ENCODE peak calls at places on chromosome 19, in eight cellular contexts. F is pancreas, W is HT-29, B is NCI-H2081, Z is ascending aorta, I is natural killer cell, D is AG09319, Y is omental fat pad. J is an unnamed sample.

GRCh38 chr19:5293607-5294089 is 47.0 kb downstream of the PTPRS start:
- DNase-seq in F (peak), W (no peak), B (no peak), Z (no peak), I (no peak), D (peak), Y (no peak), J (no peak)

GRCh38 chr19:7533925-7534480 is 1.5 kb upstream of the PNPLA6 start:
- DNase-seq in F (peak), W (peak), B (peak), Z (peak), I (peak), D (peak), Y (no peak), J (peak)

GRCh38 chr19:55152017-55152416 is 3.0 kb upstream of the TNNT1 start:
- DNase-seq in F (no peak), W (peak), B (peak), Z (no peak), I (no peak), D (no peak), Y (no peak), J (no peak)

GRCh38 chr19:16319466-16319865 is 5.2 kb upstream of the KLF2 start:
- DNase-seq in F (no peak), W (no peak), B (no peak), Z (no peak), I (no peak), D (no peak), Y (no peak), J (no peak)

GRCh38 chr19:46784262-46785053 is 3.9 kb downstream of the SLC1A5 start:
- DNase-seq in F (peak), W (peak), B (peak), Z (peak), I (peak), D (peak), Y (peak), J (peak)

GRCh38 chr19:14556662-14557188 is 15.1 kb downstream of the NDUFB7 start:
- DNase-seq in F (peak), W (peak), B (peak), Z (peak), I (peak), D (peak), Y (peak), J (peak)

GRCh38 chr19:42589792-42590191 is 4.9 kb downstream of the CEACAM8 start:
- DNase-seq in F (no peak), W (no peak), B (no peak), Z (no peak), I (no peak), D (no peak), Y (no peak), J (no peak)

GRCh38 chr19:7177926-7178325 is 108.4 kb downstream of the ZNF557 start:
- DNase-seq in F (no peak), W (no peak), B (no peak), Z (no peak), I (no peak), D (no peak), Y (no peak), J (no peak)

GRCh38 chr19:6730153-6730804 is 7.1 kb downstream of the GPR108 start:
- DNase-seq in F (peak), W (peak), B (no peak), Z (peak), I (no peak), D (no peak), Y (peak), J (no peak)

GRCh38 chr19:47407417-47407774 is 11.9 kb downstream of the MEIS3 start:
- DNase-seq in F (no peak), W (no peak), B (no peak), Z (no peak), I (no peak), D (no peak), Y (no peak), J (no peak)

GRCh38 chr19:40576181-40576584 is 490 bp upstream of the SHKBP1 start:
- DNase-seq in F (no peak), W (no peak), B (no peak), Z (no peak), I (no peak), D (no peak), Y (no peak), J (no peak)

GRCh38 chr19:31387662-31388175 is 38.5 kb upstream of the TSHZ3 start:
- DNase-seq in F (no peak), W (no peak), B (no peak), Z (no peak), I (no peak), D (no peak), Y (no peak), J (no peak)

GRCh38 chr19:10074153-10074552 is 12.0 kb upstream of the SHFL start:
- DNase-seq in F (no peak), W (peak), B (peak), Z (no peak), I (no peak), D (no peak), Y (no peak), J (no peak)

GRCh38 chr19:4742717-4743646 is 19.3 kb upstream of the DPP9 start:
- DNase-seq in F (no peak), W (no peak), B (peak), Z (no peak), I (no peak), D (no peak), Y (no peak), J (no peak)

GRCh38 chr19:45251452-45252354 is 632 bp downstream of the MARK4 start:
- DNase-seq in F (peak), W (no peak), B (no peak), Z (no peak), I (no peak), D (no peak), Y (no peak), J (no peak)

GRCh38 chr19:14968247-14968646 is 11.4 kb downstream of the SLC1A6 start:
- DNase-seq in F (no peak), W (no peak), B (no peak), Z (peak), I (no peak), D (no peak), Y (no peak), J (no peak)

GRCh38 chr19:4067396-4068057 is 828 bp upstream of the ZBTB7A start:
- DNase-seq in F (peak), W (no peak), B (no peak), Z (no peak), I (no peak), D (no peak), Y (no peak), J (no peak)

GRCh38 chr19:52722062-52723005 is 12.5 kb downstream of the ZNF611 start:
- DNase-seq in F (no peak), W (no peak), B (no peak), Z (no peak), I (no peak), D (peak), Y (no peak), J (peak)

GRCh38 chr19:17933414-17934129 is 757 bp downstream of the CCDC124 start:
- DNase-seq in F (no peak), W (peak), B (no peak), Z (no peak), I (no peak), D (no peak), Y (no peak), J (no peak)

GRCh38 chr19:34430738-34431625 is 2.8 kb downstream of the UBA2 start:
- DNase-seq in F (no peak), W (peak), B (peak), Z (no peak), I (no peak), D (no peak), Y (no peak), J (no peak)

GRCh38 chr19:30376272-30376671 is 4.1 kb downstream of the ZNF536 start:
- DNase-seq in F (no peak), W (no peak), B (no peak), Z (no peak), I (no peak), D (no peak), Y (no peak), J (no peak)

GRCh38 chr19:681029-681626 is 4.9 kb downstream of the FSTL3 start:
- DNase-seq in F (peak), W (no peak), B (no peak), Z (peak), I (peak), D (peak), Y (no peak), J (peak)

GRCh38 chr19:16342002-16342715 is 17.5 kb downstream of the KLF2 start:
- DNase-seq in F (no peak), W (no peak), B (no peak), Z (no peak), I (peak), D (no peak), Y (no peak), J (no peak)

GRCh38 chr19:38653028-38653571 is 5.7 kb downstream of the ACTN4 start:
- DNase-seq in F (no peak), W (peak), B (no peak), Z (no peak), I (no peak), D (no peak), Y (no peak), J (no peak)

J was measured in lower leg skin.